ENCODE peak calls at places on chromosomes 4 and X, in eight cellular contexts. Q, V, E, C, K, B, N and S are unnamed samples. For H3K4me1, the result is how much of the 10 kb centered on the place peaks cover.

GRCh38 chr4:40243390-40243948 is 46.6 kb downstream of the RHOH start:
- DNase-seq in N (no peak), C (no peak), Q (no peak), B (no peak), V (no peak), K (no peak), E (no peak), S (no peak)

GRCh38 chr4:142818009-142818408 is 28.1 kb downstream of the INPP4B start:
- DNase-seq in N (peak), E (no peak), V (no peak), C (no peak), B (no peak), K (no peak), Q (no peak), S (peak)

GRCh38 chr4:121370729-121371325 is 10.0 kb downstream of the QRFPR start:
- DNase-seq in V (no peak), K (peak), E (peak), N (peak), B (peak), C (peak), Q (no peak), S (peak)

GRCh38 chr4:74884282-74884681 is 48.6 kb upstream of the PARM1 start:
- DNase-seq in C (no peak), N (no peak), K (no peak), V (no peak), Q (no peak), B (no peak), E (peak), S (no peak)

GRCh38 chrX:1587161-1587560 is 4.2 kb upstream of the AKAP17A start:
- DNase-seq in V (no peak), Q (no peak), N (no peak), B (no peak), E (no peak), C (no peak), K (peak), S (no peak)

GRCh38 chr4:177302371-177303100 is 7.1 kb upstream of the NEIL3 start:
- DNase-seq in C (no peak), K (no peak), E (no peak), V (no peak), B (no peak), N (peak), Q (no peak), S (peak)

GRCh38 chr4:156946508-156947197 is 24.9 kb downstream of the PDGFC start:
- DNase-seq in K (no peak), V (no peak), C (no peak), N (peak), E (peak), Q (no peak), B (no peak), S (peak)

GRCh38 chr4:106266201-106266600 is 49.8 kb downstream of the TBCK start:
- DNase-seq in N (peak), K (peak), B (no peak), E (peak), Q (no peak), V (no peak), C (no peak), S (peak)

GRCh38 chr4:175971393-175972179 is 94.1 kb upstream of the WDR17 start:
- DNase-seq in N (no peak), C (peak), Q (no peak), K (no peak), E (no peak), V (no peak), B (no peak), S (peak)

GRCh38 chrX:136754641-136755040 is 26.1 kb downstream of the ARHGEF6 start:
- DNase-seq in Q (peak), C (peak), E (no peak), V (no peak), B (no peak), N (no peak), K (no peak), S (no peak)

GRCh38 chr4:52038109-52038912 is at the start of gene SGCB:
- DNase-seq in V (peak), Q (peak), C (peak), E (peak), N (peak), B (peak), K (peak), S (peak)

GRCh38 chr4:98614081-98614480 is 44.3 kb downstream of the TSPAN5 start:
- DNase-seq in B (no peak), C (no peak), V (no peak), E (no peak), N (no peak), Q (no peak), K (no peak), S (no peak)
- H3K4me1 ChIP-seq in B (under half), C (half or more), V (under half), E (under half), N (under half), Q (under half), K (under half), S (under half)

GRCh38 chr4:38601916-38602291 is 62.1 kb upstream of the KLF3 start:
- DNase-seq in N (no peak), B (no peak), V (no peak), C (no peak), E (no peak), Q (no peak), K (no peak), S (no peak)

GRCh38 chr4:38605794-38606586 is 58.0 kb upstream of the KLF3 start:
- DNase-seq in K (no peak), V (no peak), B (no peak), E (peak), N (no peak), C (peak), Q (no peak), S (no peak)

GRCh38 chr4:38603652-38604051 is 60.3 kb upstream of the KLF3 start:
- DNase-seq in B (no peak), Q (no peak), K (no peak), V (no peak), E (no peak), C (no peak), N (no peak), S (no peak)

GRCh38 chr4:38606587-38606905 is 57.5 kb upstream of the KLF3 start:
- DNase-seq in E (no peak), C (no peak), V (no peak), Q (no peak), B (no peak), N (no peak), K (no peak), S (no peak)

GRCh38 chr4:38605181-38605764 is 58.7 kb upstream of the KLF3 start:
- DNase-seq in B (no peak), N (no peak), E (peak), V (no peak), K (no peak), Q (no peak), C (no peak), S (no peak)
- H3K4me1 ChIP-seq in B (under half), N (under half), E (under half), V (under half), K (under half), Q (under half), C (under half), S (under half)

GRCh38 chr4:54054501-54054900 is 9.9 kb downstream of the CHIC2 start:
- DNase-seq in C (peak), E (no peak), K (no peak), B (peak), Q (no peak), V (no peak), N (no peak), S (no peak)

GRCh38 chr4:54050214-54050904 is 14.0 kb downstream of the CHIC2 start:
- DNase-seq in Q (no peak), C (no peak), K (no peak), N (no peak), B (no peak), V (no peak), E (peak), S (peak)

GRCh38 chr4:54058171-54058570 is 6.2 kb downstream of the CHIC2 start:
- DNase-seq in V (no peak), B (no peak), N (no peak), E (no peak), K (peak), Q (no peak), C (no peak), S (no peak)

GRCh38 chr4:54056360-54056759 is 8.0 kb downstream of the CHIC2 start:
- DNase-seq in C (no peak), E (no peak), V (no peak), Q (no peak), N (no peak), K (no peak), B (no peak), S (no peak)

DNA sequence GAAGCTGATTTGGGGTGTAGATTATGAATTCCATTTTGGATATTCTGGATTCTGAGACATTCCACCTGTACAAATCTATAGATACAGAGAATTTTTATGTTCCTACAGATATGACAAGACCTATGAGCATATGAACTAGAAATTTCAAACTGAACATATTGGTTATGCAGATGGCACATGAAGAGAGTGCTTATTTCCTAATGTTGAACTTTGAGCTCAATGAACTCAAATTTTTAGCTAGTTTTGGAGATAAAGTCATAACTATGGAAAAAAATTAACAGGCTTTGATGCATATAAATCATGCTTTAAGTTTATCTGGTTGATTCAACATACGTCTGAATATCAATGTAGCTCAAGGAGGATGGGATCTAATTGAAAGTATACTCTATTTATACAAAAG is 8.9 kb downstream of the CHIC2 start:
- DNase-seq in B (no peak), V (no peak), Q (no peak), E (no peak), C (no peak), K (no peak), N (no peak), S (no peak)
- H3K4me1 ChIP-seq in B (under half), V (half or more), Q (under half), E (under half), C (under half), K (half or more), N (half or more), S (under half)

GRCh38 chrX:116243039-116243438 is 72.5 kb downstream of the AGTR2 start:
- DNase-seq in K (no peak), E (no peak), C (no peak), Q (no peak), B (no peak), V (no peak), N (no peak), S (no peak)

GRCh38 chrX:116238866-116239265 is 68.3 kb downstream of the AGTR2 start:
- DNase-seq in V (no peak), K (no peak), C (no peak), N (no peak), B (no peak), E (no peak), Q (no peak), S (no peak)

GRCh38 chrX:116239944-116240391 is 69.4 kb downstream of the AGTR2 start:
- DNase-seq in C (no peak), E (peak), N (no peak), B (no peak), K (no peak), V (no peak), Q (no peak), S (peak)

GRCh38 chrX:116240446-116240845 is 69.9 kb downstream of the AGTR2 start:
- DNase-seq in Q (no peak), E (no peak), N (no peak), K (no peak), B (no peak), C (no peak), V (no peak), S (peak)

GRCh38 chrX:116241001-116241400 is 70.5 kb downstream of the AGTR2 start:
- DNase-seq in Q (no peak), B (no peak), K (no peak), E (no peak), N (no peak), C (no peak), V (no peak), S (no peak)
- H3K4me1 ChIP-seq in Q (under half), B (under half), K (under half), E (under half), N (under half), C (under half), V (under half), S (under half)

DNA sequence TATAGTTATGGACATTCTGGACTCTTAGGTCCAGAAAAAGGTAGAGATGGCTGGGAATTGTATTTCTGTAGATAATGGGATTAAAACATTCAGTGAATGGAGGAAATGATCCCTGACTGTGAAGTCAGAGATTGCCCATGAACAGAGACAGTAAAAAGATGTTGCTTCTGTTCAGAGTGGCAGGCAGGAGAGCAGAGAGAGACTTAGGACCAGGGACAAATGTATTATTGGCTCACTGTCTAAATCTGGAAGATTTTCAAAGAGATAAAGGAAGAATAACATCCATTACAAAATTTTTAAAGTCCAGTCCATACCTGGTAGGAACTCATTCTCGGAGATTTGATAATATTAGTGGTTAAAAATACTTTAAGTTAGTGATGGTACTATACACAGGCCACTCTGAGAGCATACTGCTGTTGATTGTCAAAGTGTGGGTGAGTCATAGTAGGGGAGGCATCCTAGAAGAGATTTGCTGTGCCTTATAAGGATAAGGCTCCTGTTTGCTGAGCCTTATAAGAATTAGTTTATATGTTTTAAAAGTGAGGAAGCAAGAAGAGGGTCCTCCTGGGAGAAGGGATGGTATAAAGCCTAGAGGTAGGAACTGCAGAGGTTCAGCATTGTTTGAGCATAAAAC is 53.0 kb downstream of the JADE3 start:
- DNase-seq in N (peak), B (no peak), K (no peak), C (no peak), Q (no peak), V (no peak), E (peak), S (peak)
- H3K4me1 ChIP-seq in N (under half), B (under half), K (under half), C (under half), Q (under half), V (under half), E (under half), S (under half)

GRCh38 chr4:1222938-1223690 is 25.8 kb downstream of the CTBP1 start:
- DNase-seq in K (no peak), C (no peak), V (no peak), N (no peak), Q (no peak), B (no peak), E (no peak), S (no peak)
- H3K4me1 ChIP-seq in K (under half), C (under half), V (under half), N (under half), Q (under half), B (under half), E (under half), S (under half)